ENCODE peak calls at places on chromosomes 1 and 21, in five cellular contexts. T is NCI-H524, I is KBM-7, Y is right lobe of liver, X is lower leg skin. S is an unnamed sample.

GRCh38 chr1:179541774-179542173 is 34.0 kb downstream of the NPHS2 start:
- DNase-seq in Y (no peak), X (no peak), T (no peak), I (no peak), S (no peak)

GRCh38 chr1:39672551-39672947 is 642 bp upstream of the NT5C1A start:
- DNase-seq in I (no peak), T (peak), X (no peak), Y (no peak), S (peak)

GRCh38 chr1:41891403-41891896 is 27.3 kb downstream of the HIVEP3 start:
- DNase-seq in Y (peak), T (peak), I (peak), X (no peak), S (peak)

GRCh38 chr1:19385869-19386591 is 73.9 kb downstream of the SLC66A1 start:
- DNase-seq in X (peak), Y (peak), I (no peak), T (no peak), S (no peak)

GRCh38 chr1:16026723-16027484 is 5.1 kb downstream of the CLCNKA start:
- DNase-seq in Y (no peak), X (no peak), T (peak), I (no peak), S (peak)

GRCh38 chr1:41713557-41714327 is 205.0 kb downstream of the HIVEP3 start:
- DNase-seq in X (no peak), T (peak), I (no peak), Y (no peak), S (no peak)

GRCh38 chr1:198929961-198930599 is 291.2 kb downstream of the PTPRC start:
- DNase-seq in X (no peak), T (peak), Y (no peak), I (peak), S (peak)

GRCh38 chr1:1000357-1001056 is 610 bp upstream of the HES4 start:
- DNase-seq in Y (peak), T (peak), X (peak), I (peak), S (peak)

GRCh38 chr1:46134660-46135331 is 2.4 kb upstream of the PIK3R3 start:
- DNase-seq in X (no peak), Y (no peak), I (no peak), T (peak), S (peak)

GRCh38 chr1:227945891-227946623 is 1.7 kb downstream of the WNT9A start:
- DNase-seq in X (peak), I (no peak), Y (peak), T (peak), S (no peak)

GRCh38 chr1:196481616-196482015 is 126.6 kb downstream of the KCNT2 start:
- DNase-seq in I (no peak), X (no peak), T (no peak), Y (no peak), S (no peak)

GRCh38 chr1:25197982-25198681 is 34.2 kb downstream of the SYF2 start:
- DNase-seq in T (no peak), Y (no peak), I (peak), X (no peak), S (no peak)

GRCh38 chr1:108871050-108871724 is 5.6 kb upstream of the GPSM2 start:
- DNase-seq in T (no peak), I (no peak), Y (no peak), X (no peak), S (no peak)

GRCh38 chr1:201126832-201127754 is at the start of gene ASCL5:
- DNase-seq in Y (no peak), I (no peak), T (peak), X (no peak), S (no peak)

GRCh38 chr1:32361308-32361673 is 994 bp downstream of the FAM229A start:
- DNase-seq in I (no peak), X (no peak), T (no peak), Y (no peak), S (no peak)

GRCh38 chr21:25330266-25330665 is 277.0 kb downstream of the MRPL39 start:
- DNase-seq in T (no peak), X (no peak), I (no peak), Y (no peak), S (no peak)